ENCODE peak calls at places on chromosomes 6 and 20, in ten cellular contexts. O, C, G, N, S, D, T, R, Z and W are unnamed samples.

GRCh38 chr6:127566119-127566518 is 10.9 kb upstream of the C6orf58 start:
- DNase-seq in D (no peak), R (no peak), Z (no peak), O (no peak), N (no peak), S (no peak), G (no peak), C (no peak), T (no peak), W (no peak)

GRCh38 chr20:44428174-44429016 is 47.3 kb upstream of the TTPAL start:
- DNase-seq in O (no peak), R (peak; percentile 99), T (no peak), G (no peak), Z (no peak), S (no peak), D (no peak), N (no peak), C (no peak), W (no peak)

GRCh38 chr6:5865492-5866031 is 141.2 kb downstream of the NRN1 start:
- DNase-seq in Z (no peak), R (no peak), O (no peak), C (no peak), D (no peak), T (no peak), N (no peak), G (no peak), S (no peak), W (no peak)

GRCh38 chr6:49416195-49416594 is 46.9 kb downstream of the MMUT start:
- DNase-seq in N (no peak), D (no peak), Z (no peak), S (no peak), G (no peak), O (no peak), R (no peak), C (no peak), T (no peak), W (no peak)

GRCh38 chr6:24547243-24547642 is 52.5 kb downstream of the ALDH5A1 start:
- DNase-seq in S (no peak), T (peak; percentile 31), C (no peak), G (no peak), D (no peak), O (no peak), Z (no peak), N (no peak), R (peak; percentile 32), W (no peak)

GRCh38 chr6:130132286-130132701 is 90.5 kb downstream of the SAMD3 start:
- DNase-seq in S (no peak), N (no peak), G (no peak), D (no peak), R (no peak), Z (no peak), C (no peak), T (no peak), O (no peak), W (no peak)

GRCh38 chr6:170456886-170457698 is 96.0 kb downstream of the PSMB1 start:
- DNase-seq in T (no peak), C (no peak), N (no peak), G (no peak), Z (no peak), D (no peak), O (no peak), S (no peak), R (no peak), W (no peak)

GRCh38 chr20:34626978-34627377 is 49.9 kb downstream of the PIGU start:
- DNase-seq in Z (no peak), R (no peak), C (no peak), S (no peak), N (no peak), G (no peak), D (no peak), O (no peak), T (no peak), W (no peak)

GRCh38 chr6:139584599-139584998 is 210.2 kb upstream of the CITED2 start:
- DNase-seq in C (no peak), D (no peak), O (no peak), T (no peak), N (no peak), R (peak; percentile 25), S (no peak), G (no peak), Z (no peak), W (no peak)

GRCh38 chr20:10647909-10648308 is 25.9 kb downstream of the JAG1 start:
- DNase-seq in O (no peak), T (no peak), G (no peak), R (no peak), C (no peak), Z (no peak), N (no peak), S (no peak), D (no peak), W (no peak)

GRCh38 chr6:158153576-158153975 is 14.5 kb downstream of the SERAC1 start:
- DNase-seq in C (no peak), D (no peak), O (no peak), S (no peak), N (no peak), G (no peak), T (no peak), R (peak; percentile 35), Z (no peak), W (no peak)

GRCh38 chr6:106390088-106390487 is 29.6 kb downstream of the CRYBG1 start:
- DNase-seq in Z (no peak), R (no peak), N (no peak), C (no peak), O (no peak), G (no peak), T (no peak), D (no peak), S (no peak), W (no peak)

GRCh38 chr6:53651764-53652401 is 13.7 kb downstream of the KLHL31 start:
- DNase-seq in C (peak; percentile 48), T (peak; percentile 59), O (peak; percentile 80), N (peak; percentile 73), S (peak; percentile 44), Z (peak; percentile 82), G (peak; percentile 64), D (peak; percentile 55), R (peak; percentile 86), W (peak; percentile 64)

DNA sequence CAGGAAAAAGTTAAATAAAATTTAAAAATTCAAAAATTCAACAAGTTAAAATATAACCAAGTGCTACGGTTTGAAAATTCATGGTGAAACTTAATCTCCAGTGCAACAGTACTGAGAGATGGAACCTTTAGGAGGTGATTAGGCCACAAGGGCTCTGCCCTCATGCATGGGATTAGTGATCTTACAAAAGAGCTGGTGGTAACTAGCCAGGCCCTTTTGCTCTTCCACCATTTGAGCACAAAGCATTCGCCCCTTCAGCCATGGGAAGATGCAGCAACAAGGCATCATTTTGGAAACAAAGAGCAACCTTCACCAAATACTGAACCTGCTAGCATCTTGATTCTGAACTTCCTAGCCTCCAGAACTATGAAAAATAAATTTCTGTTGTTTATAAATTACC is 80.9 kb downstream of the RNGTT start:
- DNase-seq in C (no peak), D (no peak), T (no peak), S (no peak), O (no peak), Z (no peak), N (no peak), R (no peak), G (no peak), W (no peak)
- H3K27ac ChIP-seq in C (no peak overlapping the region), D (no peak overlapping the region), T (no peak overlapping the region), S (no peak overlapping the region), O (no peak overlapping the region), Z (no peak overlapping the region), N (no peak overlapping the region), R (no peak overlapping the region), G (no peak overlapping the region), W (no peak overlapping the region)

DNA sequence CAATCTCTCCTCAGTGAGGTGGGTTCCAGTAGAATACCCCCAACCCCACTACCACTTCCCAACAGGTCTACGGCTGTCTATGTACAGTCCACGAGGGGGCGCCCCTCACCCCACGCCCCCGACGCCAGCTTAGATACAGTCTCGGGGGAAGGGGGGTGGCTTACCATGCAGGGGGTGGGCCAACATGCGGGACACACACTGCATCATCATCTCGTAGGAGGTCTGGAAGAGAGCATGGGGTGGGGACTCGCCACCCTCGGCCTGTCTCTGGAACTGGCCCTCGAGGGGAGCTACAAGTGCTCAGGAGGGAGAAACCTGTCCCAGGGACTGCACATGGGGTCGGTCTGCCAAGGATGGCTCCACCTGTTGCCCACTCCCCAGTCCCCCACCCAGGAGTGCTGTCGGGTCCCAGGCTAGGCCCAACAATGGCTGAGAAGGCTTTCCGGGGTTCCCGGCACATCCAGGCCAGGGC is 8.5 kb downstream of the MTCH1 start:
- DNase-seq in D (no peak), S (no peak), T (no peak), C (no peak), O (no peak), Z (no peak), N (no peak), G (no peak), R (no peak), W (no peak)
- TF ChIP-seq CTCF in D (peak; percentile 25), S (peak; percentile 28), T (peak; percentile 46), C (no peak), O (peak; percentile 41), Z (no peak), N (peak; percentile 27), G (peak; percentile 14), R (peak; percentile 64), W (no peak)

GRCh38 chr20:49573900-49574416 is 6.0 kb upstream of the PTGIS start:
- DNase-seq in R (no peak), T (no peak), G (no peak), Z (peak; percentile 73), S (peak; percentile 59), D (no peak), O (no peak), N (peak; percentile 61), C (no peak), W (no peak)
- H3K27ac ChIP-seq in R (no peak overlapping the region), T (no peak overlapping the region), G (no peak overlapping the region), Z (peak overlapping the region; percentile 72), S (no peak overlapping the region), D (peak overlapping the region; percentile 61), O (no peak overlapping the region), N (no peak overlapping the region), C (no peak overlapping the region), W (no peak overlapping the region)

GRCh38 chr6:85678602-85679444 is 36.1 kb upstream of the SYNCRIP start:
- DNase-seq in R (peak; percentile 96), Z (peak; percentile 99), N (peak; percentile 98), T (peak; percentile 97), D (peak; percentile 99), G (peak; percentile 99), O (peak; percentile 96), C (peak; percentile 98), S (peak; percentile 99), W (peak; percentile 95)

GRCh38 chr6:85676086-85676729 is 33.5 kb upstream of the SYNCRIP start:
- DNase-seq in G (peak; percentile 30), Z (no peak), S (no peak), O (no peak), N (no peak), R (no peak), C (no peak), D (peak; percentile 50), T (no peak), W (no peak)

GRCh38 chr6:85675030-85675819 is 32.5 kb upstream of the SYNCRIP start:
- DNase-seq in G (peak; percentile 46), R (no peak), Z (no peak), N (peak; percentile 34), T (no peak), S (peak; percentile 84), D (peak; percentile 69), C (no peak), O (no peak), W (peak; percentile 26)

GRCh38 chr6:85678000-85678601 is 35.4 kb upstream of the SYNCRIP start:
- DNase-seq in R (no peak), Z (no peak), O (no peak), T (no peak), N (no peak), S (no peak), C (no peak), G (no peak), D (no peak), W (no peak)

GRCh38 chr6:85677243-85677956 is 34.7 kb upstream of the SYNCRIP start:
- DNase-seq in D (peak; percentile 55), S (no peak), C (no peak), G (peak; percentile 49), O (no peak), N (no peak), Z (no peak), R (no peak), T (no peak), W (no peak)
- TF ChIP-seq CTCF in D (no peak), S (peak; percentile 30), C (no peak), G (no peak), O (peak; percentile 58), N (peak; percentile 20), Z (no peak), R (peak; percentile 43), T (no peak), W (peak; percentile 31)